ENCODE peak calls at places on chromosomes 1 and 21, in five cellular contexts. One of them, this sample, is unnamed.
A peak's percentile ranks its signal among the peaks of the same experiment; 100 is the strongest.

GRCh38 chr1:34858901-34859441 is 578 bp downstream of the SMIM12 start:
- DNase-seq in foreskin fibroblast: peak; percentile 62
- DNase-seq in left kidney: no peak
- DNase-seq in activated CD4-positive, alpha-beta T cell treated with anti-CD3 and anti-CD28 coated beads for 36 hours: peak; percentile 71
- DNase-seq in fibroblast of the aortic adventitia: peak; percentile 46
- DNase-seq in this sample: peak; percentile 26

GRCh38 chr1:61083014-61083798 is 845 bp downstream of the NFIA start:
- DNase-seq in activated CD4-positive, alpha-beta T cell treated with anti-CD3 and anti-CD28 coated beads for 36 hours: peak; percentile 16
- DNase-seq in fibroblast of the aortic adventitia: no peak
- DNase-seq in foreskin fibroblast: peak; percentile 70
- DNase-seq in left kidney: peak; percentile 53
- DNase-seq in this sample: peak; percentile 59

GRCh38 chr1:239719642-239720258 is 333.4 kb downstream of the CHRM3 start:
- DNase-seq in left kidney: no peak
- DNase-seq in foreskin fibroblast: no peak
- DNase-seq in fibroblast of the aortic adventitia: no peak
- DNase-seq in activated CD4-positive, alpha-beta T cell treated with anti-CD3 and anti-CD28 coated beads for 36 hours: peak; percentile 68
- DNase-seq in this sample: no peak

GRCh38 chr21:42113926-42114409 is 42.9 kb downstream of the UMODL1 start:
- DNase-seq in left kidney: no peak
- DNase-seq in foreskin fibroblast: peak; percentile 80
- DNase-seq in fibroblast of the aortic adventitia: no peak
- DNase-seq in activated CD4-positive, alpha-beta T cell treated with anti-CD3 and anti-CD28 coated beads for 36 hours: no peak
- DNase-seq in this sample: no peak

GRCh38 chr1:217048104-217048707 is 325.0 kb upstream of the ESRRG start:
- DNase-seq in activated CD4-positive, alpha-beta T cell treated with anti-CD3 and anti-CD28 coated beads for 36 hours: peak; percentile 22
- DNase-seq in foreskin fibroblast: no peak
- DNase-seq in fibroblast of the aortic adventitia: peak; percentile 2
- DNase-seq in left kidney: no peak
- DNase-seq in this sample: peak; percentile 48

GRCh38 chr1:2545754-2546514 is 10.2 kb upstream of the TNFRSF14 start:
- DNase-seq in fibroblast of the aortic adventitia: peak; percentile 48
- DNase-seq in activated CD4-positive, alpha-beta T cell treated with anti-CD3 and anti-CD28 coated beads for 36 hours: peak; percentile 94
- DNase-seq in left kidney: peak; percentile 96
- DNase-seq in foreskin fibroblast: peak; percentile 89
- DNase-seq in this sample: peak; percentile 92

GRCh38 chr1:235207202-235207565 is 46.1 kb upstream of the RBM34 start:
- DNase-seq in left kidney: no peak
- DNase-seq in foreskin fibroblast: no peak
- DNase-seq in activated CD4-positive, alpha-beta T cell treated with anti-CD3 and anti-CD28 coated beads for 36 hours: peak; percentile 70
- DNase-seq in fibroblast of the aortic adventitia: no peak
- DNase-seq in this sample: no peak

GRCh38 chr21:46299167-46299566 is 13.0 kb downstream of the YBEY start:
- DNase-seq in activated CD4-positive, alpha-beta T cell treated with anti-CD3 and anti-CD28 coated beads for 36 hours: no peak
- DNase-seq in fibroblast of the aortic adventitia: no peak
- DNase-seq in foreskin fibroblast: no peak
- DNase-seq in left kidney: no peak
- DNase-seq in this sample: no peak

GRCh38 chr1:37561794-37562132 is 5.0 kb downstream of the DNALI1 start:
- DNase-seq in left kidney: peak; percentile 40
- DNase-seq in fibroblast of the aortic adventitia: peak; percentile 35
- DNase-seq in activated CD4-positive, alpha-beta T cell treated with anti-CD3 and anti-CD28 coated beads for 36 hours: peak; percentile 58
- DNase-seq in foreskin fibroblast: peak; percentile 73
- DNase-seq in this sample: peak; percentile 7

GRCh38 chr1:38238294-38238693 is 191.7 kb upstream of the POU3F1 start:
- DNase-seq in activated CD4-positive, alpha-beta T cell treated with anti-CD3 and anti-CD28 coated beads for 36 hours: no peak
- DNase-seq in left kidney: no peak
- DNase-seq in foreskin fibroblast: no peak
- DNase-seq in fibroblast of the aortic adventitia: no peak
- DNase-seq in this sample: no peak

GRCh38 chr1:41712687-41713086 is 206.0 kb downstream of the HIVEP3 start:
- DNase-seq in fibroblast of the aortic adventitia: no peak
- DNase-seq in foreskin fibroblast: peak; percentile 41
- DNase-seq in activated CD4-positive, alpha-beta T cell treated with anti-CD3 and anti-CD28 coated beads for 36 hours: no peak
- DNase-seq in left kidney: peak; percentile 70
- DNase-seq in this sample: peak; percentile 68

GRCh38 chr1:33370286-33370685 is 49.4 kb upstream of the A3GALT2 start:
- DNase-seq in left kidney: no peak
- DNase-seq in fibroblast of the aortic adventitia: peak; percentile 39
- DNase-seq in foreskin fibroblast: peak; percentile 97
- DNase-seq in activated CD4-positive, alpha-beta T cell treated with anti-CD3 and anti-CD28 coated beads for 36 hours: no peak
- DNase-seq in this sample: no peak

GRCh38 chr1:54335396-54336056 is 70.7 kb downstream of the SSBP3 start:
- DNase-seq in left kidney: peak; percentile 84
- DNase-seq in fibroblast of the aortic adventitia: peak; percentile 96
- DNase-seq in foreskin fibroblast: peak; percentile 96
- DNase-seq in activated CD4-positive, alpha-beta T cell treated with anti-CD3 and anti-CD28 coated beads for 36 hours: no peak
- DNase-seq in this sample: no peak

GRCh38 chr1:151977662-151978230 is 15.9 kb downstream of the S100A10 start:
- DNase-seq in fibroblast of the aortic adventitia: no peak
- DNase-seq in foreskin fibroblast: no peak
- DNase-seq in left kidney: no peak
- DNase-seq in activated CD4-positive, alpha-beta T cell treated with anti-CD3 and anti-CD28 coated beads for 36 hours: no peak
- DNase-seq in this sample: no peak

GRCh38 chr1:15197591-15198447 is 44.3 kb downstream of the TMEM51 start:
- DNase-seq in fibroblast of the aortic adventitia: no peak
- DNase-seq in activated CD4-positive, alpha-beta T cell treated with anti-CD3 and anti-CD28 coated beads for 36 hours: no peak
- DNase-seq in left kidney: no peak
- DNase-seq in foreskin fibroblast: no peak
- DNase-seq in this sample: no peak

GRCh38 chr1:232568331-232568852 is 61.5 kb downstream of the SIPA1L2 start:
- DNase-seq in foreskin fibroblast: peak; percentile 31
- DNase-seq in activated CD4-positive, alpha-beta T cell treated with anti-CD3 and anti-CD28 coated beads for 36 hours: no peak
- DNase-seq in left kidney: no peak
- DNase-seq in fibroblast of the aortic adventitia: no peak
- DNase-seq in this sample: peak; percentile 72

GRCh38 chr1:204692320-204692851 is 6.8 kb upstream of the LRRN2 start:
- DNase-seq in activated CD4-positive, alpha-beta T cell treated with anti-CD3 and anti-CD28 coated beads for 36 hours: no peak
- DNase-seq in fibroblast of the aortic adventitia: no peak
- DNase-seq in foreskin fibroblast: no peak
- DNase-seq in left kidney: no peak
- DNase-seq in this sample: peak; percentile 65

GRCh38 chr1:111541721-111542120 is 38.3 kb upstream of the ADORA3 start:
- DNase-seq in fibroblast of the aortic adventitia: peak; percentile 45
- DNase-seq in left kidney: peak; percentile 50
- DNase-seq in activated CD4-positive, alpha-beta T cell treated with anti-CD3 and anti-CD28 coated beads for 36 hours: no peak
- DNase-seq in foreskin fibroblast: peak; percentile 47
- DNase-seq in this sample: no peak

GRCh38 chr1:202274611-202275010 is 67.1 kb downstream of the UBE2T start:
- DNase-seq in left kidney: no peak
- DNase-seq in foreskin fibroblast: peak; percentile 53
- DNase-seq in activated CD4-positive, alpha-beta T cell treated with anti-CD3 and anti-CD28 coated beads for 36 hours: peak; percentile 74
- DNase-seq in fibroblast of the aortic adventitia: peak; percentile 32
- DNase-seq in this sample: peak; percentile 65

GRCh38 chr1:22250724-22251123 is 107.8 kb upstream of the WNT4 start:
- DNase-seq in left kidney: peak; percentile 76
- DNase-seq in activated CD4-positive, alpha-beta T cell treated with anti-CD3 and anti-CD28 coated beads for 36 hours: no peak
- DNase-seq in foreskin fibroblast: peak; percentile 12
- DNase-seq in fibroblast of the aortic adventitia: no peak
- DNase-seq in this sample: no peak

GRCh38 chr1:153663211-153663610 is 4.7 kb downstream of the SNAPIN start:
- DNase-seq in left kidney: no peak
- DNase-seq in foreskin fibroblast: peak; percentile 69
- DNase-seq in activated CD4-positive, alpha-beta T cell treated with anti-CD3 and anti-CD28 coated beads for 36 hours: no peak
- DNase-seq in fibroblast of the aortic adventitia: peak; percentile 38
- DNase-seq in this sample: no peak

GRCh38 chr21:40466893-40467483 is 380.0 kb downstream of the DSCAM start:
- DNase-seq in foreskin fibroblast: peak; percentile 1
- DNase-seq in fibroblast of the aortic adventitia: no peak
- DNase-seq in activated CD4-positive, alpha-beta T cell treated with anti-CD3 and anti-CD28 coated beads for 36 hours: no peak
- DNase-seq in left kidney: peak; percentile 35
- DNase-seq in this sample: peak; percentile 74

GRCh38 chr21:15028186-15028585 is 36.6 kb downstream of the NRIP1 start:
- DNase-seq in activated CD4-positive, alpha-beta T cell treated with anti-CD3 and anti-CD28 coated beads for 36 hours: no peak
- DNase-seq in left kidney: peak; percentile 56
- DNase-seq in fibroblast of the aortic adventitia: no peak
- DNase-seq in foreskin fibroblast: no peak
- DNase-seq in this sample: peak; percentile 53

GRCh38 chr1:181014431-181015257 is 8.0 kb downstream of the STX6 start:
- DNase-seq in fibroblast of the aortic adventitia: no peak
- DNase-seq in left kidney: no peak
- DNase-seq in activated CD4-positive, alpha-beta T cell treated with anti-CD3 and anti-CD28 coated beads for 36 hours: peak; percentile 54
- DNase-seq in foreskin fibroblast: no peak
- DNase-seq in this sample: no peak

GRCh38 chr1:108639899-108640560 is 20.9 kb downstream of the HENMT1 start:
- DNase-seq in foreskin fibroblast: no peak
- DNase-seq in activated CD4-positive, alpha-beta T cell treated with anti-CD3 and anti-CD28 coated beads for 36 hours: peak; percentile 70
- DNase-seq in fibroblast of the aortic adventitia: no peak
- DNase-seq in left kidney: no peak
- DNase-seq in this sample: no peak

GRCh38 chr1:92910081-92910480 is 51.2 kb downstream of the DIPK1A start:
- DNase-seq in activated CD4-positive, alpha-beta T cell treated with anti-CD3 and anti-CD28 coated beads for 36 hours: no peak
- DNase-seq in fibroblast of the aortic adventitia: peak; percentile 37
- DNase-seq in foreskin fibroblast: no peak
- DNase-seq in left kidney: no peak
- DNase-seq in this sample: no peak

GRCh38 chr1:18443573-18444520 is 36.9 kb upstream of the KLHDC7A start:
- DNase-seq in fibroblast of the aortic adventitia: no peak
- DNase-seq in left kidney: no peak
- DNase-seq in foreskin fibroblast: no peak
- DNase-seq in activated CD4-positive, alpha-beta T cell treated with anti-CD3 and anti-CD28 coated beads for 36 hours: no peak
- DNase-seq in this sample: no peak

GRCh38 chr1:53715478-53715877 is 23.5 kb downstream of the GLIS1 start:
- DNase-seq in left kidney: peak; percentile 73
- DNase-seq in fibroblast of the aortic adventitia: no peak
- DNase-seq in foreskin fibroblast: peak; percentile 39
- DNase-seq in activated CD4-positive, alpha-beta T cell treated with anti-CD3 and anti-CD28 coated beads for 36 hours: peak; percentile 50
- DNase-seq in this sample: peak; percentile 24

GRCh38 chr1:43913666-43914325 is 19.8 kb upstream of the ARTN start:
- DNase-seq in activated CD4-positive, alpha-beta T cell treated with anti-CD3 and anti-CD28 coated beads for 36 hours: no peak
- DNase-seq in foreskin fibroblast: no peak
- DNase-seq in fibroblast of the aortic adventitia: no peak
- DNase-seq in left kidney: peak; percentile 7
- DNase-seq in this sample: no peak

This sample was measured in NCI-H69.